ENCODE peak calls at places on chromosomes 3 and 15, in eight cellular contexts. One of them, this sample, is unnamed. For H3K27me3, the result is how much of the 10 kb centered on the place peaks cover.

GRCh38 chr3:183277260-183277659 is 24.2 kb downstream of the B3GNT5 start:
- DNase-seq in cardiac muscle cell: no peak
- DNase-seq in heart left ventricle: no peak
- DNase-seq in hepatocyte: no peak
- DNase-seq in WERI-Rb-1: no peak
- DNase-seq in breast epithelium: no peak
- DNase-seq in tibial artery: no peak
- DNase-seq in psoas muscle: no peak
- DNase-seq in this sample: no peak

GRCh38 chr3:195119461-195120198 is 151.3 kb downstream of the XXYLT1 start:
- DNase-seq in cardiac muscle cell: no peak
- DNase-seq in heart left ventricle: no peak
- DNase-seq in hepatocyte: peak
- DNase-seq in WERI-Rb-1: no peak
- DNase-seq in breast epithelium: no peak
- DNase-seq in tibial artery: no peak
- DNase-seq in psoas muscle: no peak
- DNase-seq in this sample: no peak

GRCh38 chr3:42501321-42501680 is 1.1 kb upstream of the VIPR1 start:
- DNase-seq in cardiac muscle cell: peak
- DNase-seq in heart left ventricle: no peak
- DNase-seq in hepatocyte: no peak
- DNase-seq in WERI-Rb-1: peak
- DNase-seq in breast epithelium: no peak
- DNase-seq in tibial artery: no peak
- DNase-seq in psoas muscle: no peak
- DNase-seq in this sample: no peak

GRCh38 chr3:38117748-38118420 is 19.0 kb downstream of the ACAA1 start:
- DNase-seq in cardiac muscle cell: peak
- DNase-seq in heart left ventricle: peak
- DNase-seq in hepatocyte: peak
- DNase-seq in WERI-Rb-1: peak
- DNase-seq in breast epithelium: peak
- DNase-seq in tibial artery: peak
- DNase-seq in psoas muscle: peak
- DNase-seq in this sample: peak

GRCh38 chr3:23253214-23253613 is 50.1 kb downstream of the UBE2E2 start:
- DNase-seq in cardiac muscle cell: no peak
- DNase-seq in heart left ventricle: no peak
- DNase-seq in hepatocyte: no peak
- DNase-seq in WERI-Rb-1: no peak
- DNase-seq in breast epithelium: no peak
- DNase-seq in tibial artery: no peak
- DNase-seq in psoas muscle: no peak
- DNase-seq in this sample: no peak

GRCh38 chr3:139811331-139811730 is 123.7 kb upstream of the CLSTN2 start:
- DNase-seq in cardiac muscle cell: no peak
- DNase-seq in heart left ventricle: no peak
- DNase-seq in hepatocyte: no peak
- DNase-seq in WERI-Rb-1: no peak
- DNase-seq in breast epithelium: no peak
- DNase-seq in tibial artery: no peak
- DNase-seq in psoas muscle: no peak
- DNase-seq in this sample: no peak

GRCh38 chr3:49998326-49998725 is 58.4 kb downstream of the RBM6 start:
- DNase-seq in cardiac muscle cell: no peak
- DNase-seq in heart left ventricle: no peak
- DNase-seq in hepatocyte: peak
- DNase-seq in WERI-Rb-1: no peak
- DNase-seq in breast epithelium: no peak
- DNase-seq in tibial artery: no peak
- DNase-seq in psoas muscle: no peak
- DNase-seq in this sample: no peak

GRCh38 chr15:87874896-87875661 is 381.5 kb downstream of the NTRK3 start:
- DNase-seq in cardiac muscle cell: peak
- DNase-seq in heart left ventricle: no peak
- DNase-seq in hepatocyte: peak
- DNase-seq in WERI-Rb-1: peak
- DNase-seq in breast epithelium: no peak
- DNase-seq in tibial artery: peak
- DNase-seq in psoas muscle: peak
- DNase-seq in this sample: no peak

GRCh38 chr3:148790841-148791240 is 36.8 kb upstream of the CPB1 start:
- DNase-seq in cardiac muscle cell: no peak
- DNase-seq in heart left ventricle: no peak
- DNase-seq in hepatocyte: no peak
- DNase-seq in WERI-Rb-1: no peak
- DNase-seq in breast epithelium: peak
- DNase-seq in tibial artery: peak
- DNase-seq in psoas muscle: no peak
- DNase-seq in this sample: no peak

GRCh38 chr3:128369881-128370642 is 96.6 kb downstream of the DNAJB8 start:
- DNase-seq in cardiac muscle cell: peak
- DNase-seq in heart left ventricle: no peak
- DNase-seq in hepatocyte: no peak
- DNase-seq in WERI-Rb-1: no peak
- DNase-seq in breast epithelium: no peak
- DNase-seq in tibial artery: no peak
- DNase-seq in psoas muscle: no peak
- DNase-seq in this sample: no peak

GRCh38 chr3:194671511-194671899 is 486 bp downstream of the LSG1 start:
- DNase-seq in cardiac muscle cell: peak
- DNase-seq in heart left ventricle: no peak
- DNase-seq in hepatocyte: peak
- DNase-seq in WERI-Rb-1: no peak
- DNase-seq in breast epithelium: no peak
- DNase-seq in tibial artery: no peak
- DNase-seq in psoas muscle: no peak
- DNase-seq in this sample: no peak

GRCh38 chr3:118501152-118501551 is 533.5 kb downstream of the IGSF11 start:
- DNase-seq in cardiac muscle cell: peak
- DNase-seq in heart left ventricle: peak
- DNase-seq in hepatocyte: peak
- DNase-seq in WERI-Rb-1: no peak
- DNase-seq in breast epithelium: peak
- DNase-seq in tibial artery: no peak
- DNase-seq in psoas muscle: no peak
- DNase-seq in this sample: peak

GRCh38 chr3:161349529-161350278 is 21.6 kb downstream of the SPTSSB start:
- DNase-seq in cardiac muscle cell: no peak
- DNase-seq in heart left ventricle: no peak
- DNase-seq in hepatocyte: peak
- DNase-seq in WERI-Rb-1: no peak
- DNase-seq in breast epithelium: peak
- DNase-seq in tibial artery: no peak
- DNase-seq in psoas muscle: no peak
- DNase-seq in this sample: no peak

GRCh38 chr3:160686955-160687535 is 10.1 kb downstream of the ARL14 start:
- DNase-seq in cardiac muscle cell: no peak
- DNase-seq in heart left ventricle: no peak
- DNase-seq in hepatocyte: no peak
- DNase-seq in WERI-Rb-1: no peak
- DNase-seq in breast epithelium: no peak
- DNase-seq in tibial artery: no peak
- DNase-seq in psoas muscle: no peak
- DNase-seq in this sample: no peak

GRCh38 chr15:79035111-79035601 is 55.4 kb downstream of the RASGRF1 start:
- DNase-seq in cardiac muscle cell: no peak
- DNase-seq in heart left ventricle: no peak
- DNase-seq in hepatocyte: no peak
- DNase-seq in WERI-Rb-1: peak
- DNase-seq in breast epithelium: peak
- DNase-seq in tibial artery: no peak
- DNase-seq in psoas muscle: no peak
- DNase-seq in this sample: no peak

GRCh38 chr3:53794597-53794996 is 51.6 kb downstream of the CHDH start:
- DNase-seq in cardiac muscle cell: no peak
- DNase-seq in heart left ventricle: no peak
- DNase-seq in hepatocyte: no peak
- DNase-seq in WERI-Rb-1: no peak
- DNase-seq in breast epithelium: no peak
- DNase-seq in tibial artery: no peak
- DNase-seq in psoas muscle: no peak
- DNase-seq in this sample: no peak

GRCh38 chr3:35383719-35384555 is 255.4 kb upstream of the ARPP21 start:
- DNase-seq in cardiac muscle cell: no peak
- DNase-seq in heart left ventricle: no peak
- DNase-seq in hepatocyte: no peak
- DNase-seq in WERI-Rb-1: peak
- DNase-seq in breast epithelium: no peak
- DNase-seq in tibial artery: no peak
- DNase-seq in psoas muscle: no peak
- DNase-seq in this sample: no peak

DNA sequence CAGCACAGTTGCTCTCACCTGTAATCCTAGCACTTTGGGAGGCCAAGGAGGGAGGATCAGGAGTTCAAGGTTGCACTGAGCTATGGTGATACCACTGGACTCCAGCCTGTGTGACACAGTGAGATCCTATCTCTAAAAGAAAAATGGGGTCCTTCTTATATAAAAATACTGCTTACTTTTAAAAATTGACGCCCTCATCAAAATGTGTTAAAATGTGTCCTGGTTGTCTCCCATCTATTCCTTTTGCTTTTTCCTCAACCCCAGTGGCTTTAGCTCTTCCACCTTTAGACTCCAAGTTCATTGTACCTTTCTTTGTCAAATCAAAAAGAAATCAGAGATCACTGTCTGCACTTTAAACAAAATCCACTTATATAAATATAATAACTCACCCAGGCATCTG is 60.3 kb upstream of the GPD1L start:
- DNase-seq in cardiac muscle cell: no peak
- DNase-seq in heart left ventricle: no peak
- DNase-seq in hepatocyte: no peak
- DNase-seq in WERI-Rb-1: no peak
- DNase-seq in breast epithelium: no peak
- DNase-seq in tibial artery: no peak
- DNase-seq in psoas muscle: no peak
- DNase-seq in this sample: no peak
- H3K27me3 ChIP-seq in cardiac muscle cell: under half
- H3K27me3 ChIP-seq in heart left ventricle: under half
- H3K27me3 ChIP-seq in hepatocyte: under half
- H3K27me3 ChIP-seq in WERI-Rb-1: under half
- H3K27me3 ChIP-seq in breast epithelium: under half
- H3K27me3 ChIP-seq in tibial artery: under half
- H3K27me3 ChIP-seq in psoas muscle: under half
- H3K27me3 ChIP-seq in this sample: under half

DNA sequence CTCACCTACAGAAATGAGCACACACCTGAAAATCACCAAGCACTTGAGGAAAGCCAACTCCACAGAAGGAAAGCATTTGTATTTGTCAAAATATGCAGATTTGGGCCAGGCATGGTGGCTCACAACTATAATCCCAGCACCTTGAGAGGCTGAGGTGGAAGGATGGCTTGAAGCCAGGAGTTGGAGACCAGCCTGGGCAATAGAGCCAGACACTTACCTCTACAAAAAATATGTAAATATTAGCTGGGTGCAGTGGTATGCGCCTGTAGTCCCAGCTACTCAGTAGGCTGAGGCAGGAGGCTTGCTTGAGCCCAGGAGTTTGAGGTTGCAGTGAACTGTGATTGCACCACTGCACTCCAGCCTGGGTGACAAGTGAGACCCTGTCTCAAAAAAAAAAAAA is 12.3 kb downstream of the RLBP1 start:
- DNase-seq in cardiac muscle cell: no peak
- DNase-seq in heart left ventricle: no peak
- DNase-seq in hepatocyte: no peak
- DNase-seq in WERI-Rb-1: no peak
- DNase-seq in breast epithelium: no peak
- DNase-seq in tibial artery: no peak
- DNase-seq in psoas muscle: no peak
- DNase-seq in this sample: peak
- TF ChIP-seq CTCF in cardiac muscle cell: no peak
- TF ChIP-seq CTCF in heart left ventricle: no peak
- TF ChIP-seq CTCF in hepatocyte: no peak
- TF ChIP-seq CTCF in WERI-Rb-1: no peak
- TF ChIP-seq CTCF in breast epithelium: no peak
- TF ChIP-seq CTCF in tibial artery: no peak
- TF ChIP-seq CTCF in psoas muscle: no peak
- TF ChIP-seq CTCF in this sample: no peak

GRCh38 chr15:31128919-31129768 is 27.6 kb upstream of the TRPM1 start:
- DNase-seq in cardiac muscle cell: peak
- DNase-seq in heart left ventricle: peak
- DNase-seq in hepatocyte: peak
- DNase-seq in WERI-Rb-1: peak
- DNase-seq in breast epithelium: peak
- DNase-seq in tibial artery: peak
- DNase-seq in psoas muscle: peak
- DNase-seq in this sample: peak

GRCh38 chr15:31127596-31128261 is 26.2 kb upstream of the TRPM1 start:
- DNase-seq in cardiac muscle cell: no peak
- DNase-seq in heart left ventricle: no peak
- DNase-seq in hepatocyte: peak
- DNase-seq in WERI-Rb-1: no peak
- DNase-seq in breast epithelium: no peak
- DNase-seq in tibial artery: no peak
- DNase-seq in psoas muscle: no peak
- DNase-seq in this sample: no peak

GRCh38 chr15:31128477-31128876 is 27.0 kb upstream of the TRPM1 start:
- DNase-seq in cardiac muscle cell: no peak
- DNase-seq in heart left ventricle: no peak
- DNase-seq in hepatocyte: no peak
- DNase-seq in WERI-Rb-1: no peak
- DNase-seq in breast epithelium: no peak
- DNase-seq in tibial artery: no peak
- DNase-seq in psoas muscle: no peak
- DNase-seq in this sample: no peak

GRCh38 chr15:31129769-31130303 is 28.3 kb upstream of the TRPM1 start:
- DNase-seq in cardiac muscle cell: no peak
- DNase-seq in heart left ventricle: no peak
- DNase-seq in hepatocyte: no peak
- DNase-seq in WERI-Rb-1: no peak
- DNase-seq in breast epithelium: no peak
- DNase-seq in tibial artery: no peak
- DNase-seq in psoas muscle: no peak
- DNase-seq in this sample: no peak

DNA sequence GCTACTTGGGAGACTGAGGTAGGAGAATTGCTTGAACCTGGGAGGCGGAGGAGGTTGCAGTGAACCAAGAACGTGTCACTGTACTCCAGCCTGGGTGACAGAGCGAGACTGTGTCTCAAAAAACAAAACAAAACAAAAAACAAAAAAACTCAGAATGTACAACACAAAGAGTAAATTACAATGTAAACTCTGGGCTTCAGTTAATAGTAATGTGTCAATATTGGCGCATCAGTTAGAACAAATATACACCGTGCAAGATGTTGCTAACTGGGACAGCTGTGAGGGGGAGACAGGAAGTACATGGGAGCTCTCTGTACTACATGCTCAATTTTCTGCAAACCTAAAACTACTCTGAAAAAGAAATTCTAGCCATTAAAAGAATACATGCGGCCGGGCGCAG is 23.5 kb upstream of the TRPM1 start:
- DNase-seq in cardiac muscle cell: no peak
- DNase-seq in heart left ventricle: no peak
- DNase-seq in hepatocyte: no peak
- DNase-seq in WERI-Rb-1: no peak
- DNase-seq in breast epithelium: no peak
- DNase-seq in tibial artery: no peak
- DNase-seq in psoas muscle: no peak
- DNase-seq in this sample: no peak
- H3K4me3 ChIP-seq in cardiac muscle cell: no peak
- H3K4me3 ChIP-seq in heart left ventricle: no peak
- H3K4me3 ChIP-seq in hepatocyte: no peak
- H3K4me3 ChIP-seq in WERI-Rb-1: no peak
- H3K4me3 ChIP-seq in breast epithelium: no peak
- H3K4me3 ChIP-seq in tibial artery: no peak
- H3K4me3 ChIP-seq in psoas muscle: no peak
- H3K4me3 ChIP-seq in this sample: no peak

GRCh38 chr15:47715856-47716445 is 1.4 kb upstream of the SEMA6D start:
- DNase-seq in cardiac muscle cell: no peak
- DNase-seq in heart left ventricle: peak
- DNase-seq in hepatocyte: no peak
- DNase-seq in WERI-Rb-1: no peak
- DNase-seq in breast epithelium: no peak
- DNase-seq in tibial artery: peak
- DNase-seq in psoas muscle: peak
- DNase-seq in this sample: no peak
- H3K27me3 ChIP-seq in cardiac muscle cell: under half
- H3K27me3 ChIP-seq in heart left ventricle: under half
- H3K27me3 ChIP-seq in hepatocyte: under half
- H3K27me3 ChIP-seq in WERI-Rb-1: under half
- H3K27me3 ChIP-seq in breast epithelium: under half
- H3K27me3 ChIP-seq in tibial artery: under half
- H3K27me3 ChIP-seq in psoas muscle: under half
- H3K27me3 ChIP-seq in this sample: under half

This sample was measured in lung.